ENCODE peak calls at places on chromosomes 5 and 9, in six cellular contexts. G, R, L, Q, V and M are unnamed samples.

GRCh38 chr9:130663258-130664171 is 879 bp upstream of the PRDM12 start:
- DNase-seq in Q (no peak), L (no peak), G (no peak), R (no peak), V (no peak), M (no peak)

GRCh38 chr5:43771611-43772031 is 168.6 kb downstream of the NNT start:
- DNase-seq in R (no peak), L (no peak), G (no peak), Q (no peak), V (no peak), M (no peak)

GRCh38 chr9:27457445-27457844 is 66.6 kb upstream of the IFNK start:
- DNase-seq in R (peak; percentile 16), L (no peak), V (no peak), G (no peak), Q (no peak), M (peak; percentile 21)

GRCh38 chr5:149855371-149855770 is 89.2 kb downstream of the PDE6A start:
- DNase-seq in V (no peak), Q (no peak), L (no peak), R (no peak), G (no peak), M (no peak)

GRCh38 chr9:125690679-125691078 is 16.3 kb downstream of the MAPKAP1 start:
- DNase-seq in R (no peak), L (peak; percentile 61), V (no peak), Q (no peak), G (no peak), M (no peak)

GRCh38 chr9:133005221-133005760 is 25.5 kb upstream of the GTF3C5 start:
- DNase-seq in R (no peak), Q (no peak), G (no peak), L (no peak), V (no peak), M (no peak)

GRCh38 chr5:101520417-101520816 is 617.3 kb upstream of the ST8SIA4 start:
- DNase-seq in Q (no peak), V (no peak), R (no peak), G (no peak), L (no peak), M (no peak)

GRCh38 chr9:35609820-35610163 is 4.7 kb downstream of the TESK1 start:
- DNase-seq in Q (no peak), R (no peak), V (no peak), G (no peak), L (no peak), M (no peak)

GRCh38 chr5:54722846-54723433 is 205.4 kb downstream of the SNX18 start:
- DNase-seq in L (no peak), Q (no peak), V (peak; percentile 51), R (no peak), G (no peak), M (no peak)

DNA sequence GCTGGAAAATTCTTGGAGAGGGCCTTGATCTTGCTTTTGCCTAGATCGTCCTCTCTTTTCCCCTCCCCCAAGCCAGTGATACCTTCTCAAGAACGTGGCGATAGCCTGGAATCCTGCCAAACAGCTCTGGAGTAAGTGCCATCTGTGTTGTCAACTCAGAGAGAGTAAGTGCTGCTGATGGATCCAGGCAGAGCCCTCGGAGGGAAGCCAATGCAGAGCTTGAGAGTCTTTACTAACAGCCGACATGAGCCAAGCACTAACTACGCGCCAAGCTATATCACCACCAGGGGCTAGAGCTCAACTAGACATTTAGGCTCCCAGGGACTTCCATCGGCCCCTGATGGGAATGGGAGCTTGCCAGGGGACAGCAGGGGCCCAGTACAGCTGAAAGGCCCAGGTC is 17.6 kb downstream of the RAPGEF1 start:
- DNase-seq in V (no peak), L (no peak), R (no peak), Q (no peak), G (no peak), M (no peak)
- TF ChIP-seq CTCF in V (peak; percentile 4), L (no peak), R (no peak), Q (no peak), G (no peak), M (no peak)

GRCh38 chr5:133995903-133996563 is 8.7 kb downstream of the VDAC1 start:
- DNase-seq in G (no peak), Q (no peak), R (no peak), V (no peak), L (peak; percentile 38), M (no peak)

GRCh38 chr5:133994990-133995333 is 9.8 kb downstream of the VDAC1 start:
- DNase-seq in R (no peak), V (no peak), Q (no peak), G (no peak), L (no peak), M (no peak)

GRCh38 chr5:133998807-133999206 is 6.0 kb downstream of the VDAC1 start:
- DNase-seq in L (no peak), G (no peak), V (no peak), Q (no peak), R (no peak), M (no peak)

GRCh38 chr5:133995341-133995740 is 9.4 kb downstream of the VDAC1 start:
- DNase-seq in L (peak; percentile 11), G (no peak), Q (no peak), R (no peak), V (no peak), M (no peak)

GRCh38 chr5:133996683-133997252 is 8.0 kb downstream of the VDAC1 start:
- DNase-seq in R (peak; percentile 41), L (peak; percentile 15), G (no peak), Q (no peak), V (no peak), M (no peak)
- TF ChIP-seq CTCF in R (peak; percentile 39), L (peak; percentile 68), G (peak; percentile 67), Q (no peak), V (peak; percentile 79), M (peak; percentile 65)

DNA sequence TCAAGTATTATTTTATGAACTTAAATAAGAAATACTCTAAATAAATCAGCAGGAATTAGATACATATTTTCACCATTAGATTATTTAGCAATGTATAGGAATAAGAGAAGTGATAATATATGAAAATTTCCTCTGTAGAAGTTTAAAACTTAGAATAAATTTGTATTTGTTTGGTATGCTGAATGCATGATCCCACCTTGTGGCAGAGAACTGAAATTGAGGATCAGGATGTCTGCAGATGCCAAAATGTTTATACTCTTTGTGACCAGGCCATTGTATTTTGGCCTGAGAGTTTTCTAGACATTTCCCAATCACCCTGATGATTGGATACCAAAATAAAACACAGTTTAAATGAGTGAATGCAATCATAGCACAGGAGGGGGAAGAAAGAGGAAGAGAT is 6.3 kb downstream of the TYRP1 start:
- DNase-seq in L (peak; percentile 79), R (no peak), V (no peak), Q (no peak), G (no peak), M (no peak)
- TF ChIP-seq CTCF in L (peak; percentile 56), R (peak; percentile 56), V (peak; percentile 63), Q (no peak), G (no peak), M (no peak)

GRCh38 chr9:110323831-110324230 is 13.8 kb downstream of the TXNDC8 start:
- DNase-seq in R (no peak), L (no peak), Q (no peak), G (no peak), V (no peak), M (no peak)
- TF ChIP-seq CTCF in R (no peak), L (no peak), Q (no peak), G (no peak), V (no peak), M (no peak)

GRCh38 chr5:138611295-138612220 is 36.4 kb upstream of the HSPA9 start:
- DNase-seq in V (no peak), L (peak; percentile 67), Q (no peak), G (no peak), R (peak; percentile 32), M (peak; percentile 30)

GRCh38 chr5:138615461-138615860 is 40.3 kb upstream of the HSPA9 start:
- DNase-seq in L (no peak), G (no peak), R (no peak), V (no peak), Q (no peak), M (no peak)

GRCh38 chr5:138605254-138605972 is 30.2 kb upstream of the HSPA9 start:
- DNase-seq in L (peak; percentile 45), V (no peak), R (no peak), G (no peak), Q (no peak), M (no peak)

GRCh38 chr5:138606378-138606777 is 31.2 kb upstream of the HSPA9 start:
- DNase-seq in G (no peak), R (no peak), V (no peak), L (no peak), Q (no peak), M (no peak)

DNA sequence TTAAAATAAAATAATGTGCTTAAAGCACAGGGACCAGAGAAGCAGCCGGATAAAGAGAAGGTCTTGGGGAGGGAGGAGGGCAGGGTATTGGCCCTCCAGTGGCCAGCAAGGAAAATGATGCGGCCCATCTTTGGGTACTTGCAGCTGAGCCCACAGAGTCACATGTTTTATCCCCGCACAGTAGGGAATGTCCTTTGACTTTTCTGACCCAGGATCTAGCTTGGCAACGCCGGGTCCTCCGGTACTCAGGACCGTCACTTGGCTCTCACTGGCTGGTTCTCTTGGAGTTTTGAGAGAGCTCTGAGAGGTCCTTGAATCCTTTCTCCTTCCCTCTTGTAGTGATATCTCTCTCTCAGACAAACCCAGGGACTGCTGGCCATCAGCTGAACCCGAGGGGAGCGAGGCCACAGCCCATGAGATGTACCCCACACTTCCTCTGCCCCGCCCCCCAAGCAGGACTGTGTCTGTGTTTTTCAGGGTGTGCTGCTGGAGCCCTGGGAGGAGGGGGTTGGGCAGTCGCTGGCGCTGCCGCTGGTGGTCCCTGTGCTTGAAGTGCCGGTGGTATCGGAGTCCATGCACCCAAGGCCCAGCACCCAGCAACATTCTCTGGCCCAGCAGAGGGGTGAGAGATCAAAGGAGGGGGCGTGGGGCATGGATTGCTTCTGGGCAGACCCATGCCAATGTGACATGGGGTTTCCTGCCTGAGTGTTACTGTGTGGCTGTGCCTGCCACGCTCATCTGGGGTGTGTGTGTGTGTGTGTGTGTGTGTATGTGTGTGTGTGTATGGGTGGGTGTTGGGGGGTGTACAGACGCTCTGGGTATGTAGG is 35.5 kb upstream of the HSPA9 start:
- DNase-seq in Q (no peak), V (no peak), R (peak; percentile 23), L (peak; percentile 41), G (no peak), M (peak; percentile 21)
- TF ChIP-seq CTCF in Q (peak; percentile 29), V (peak; percentile 67), R (no peak), L (peak; percentile 35), G (no peak), M (no peak)

GRCh38 chr5:69219939-69220338 is 14.7 kb upstream of the CDK7 start:
- DNase-seq in Q (no peak), G (no peak), L (no peak), R (no peak), V (no peak), M (no peak)

GRCh38 chr5:69217732-69218568 is 16.7 kb upstream of the CDK7 start:
- DNase-seq in V (peak; percentile 93), R (peak; percentile 85), G (peak; percentile 92), L (peak; percentile 96), Q (peak; percentile 95), M (peak; percentile 89)

GRCh38 chr5:69213513-69214215 is 21.0 kb upstream of the CDK7 start:
- DNase-seq in G (no peak), V (peak; percentile 58), L (peak; percentile 55), Q (no peak), R (no peak), M (no peak)

GRCh38 chr5:69212022-69212421 is 22.6 kb downstream of the CENPH start:
- DNase-seq in G (no peak), V (no peak), R (no peak), Q (no peak), L (no peak), M (no peak)

GRCh38 chr5:69217154-69217731 is 17.4 kb upstream of the CDK7 start:
- DNase-seq in R (peak; percentile 95), G (no peak), L (no peak), Q (no peak), V (no peak), M (peak; percentile 98)
- TF ChIP-seq CTCF in R (no peak), G (no peak), L (no peak), Q (no peak), V (no peak), M (no peak)